ENCODE peak calls at places on chromosomes 3 and 15, in six cellular contexts. Y, B, E, T, R and X are unnamed samples. For H3K4me1, the result is how much of the 10 kb centered on the place peaks cover.

GRCh38 chr15:90419202-90419601 is 31.2 kb downstream of the IQGAP1 start:
- DNase-seq in R (no peak), T (no peak), E (no peak), B (no peak), Y (no peak), X (no peak)

GRCh38 chr15:79101866-79102581 is 11.4 kb upstream of the RASGRF1 start:
- DNase-seq in Y (no peak), B (peak), T (no peak), E (no peak), R (no peak), X (no peak)

GRCh38 chr3:10375296-10376053 is 54.6 kb upstream of the SEC13 start:
- DNase-seq in Y (no peak), T (no peak), R (no peak), E (no peak), B (no peak), X (no peak)

GRCh38 chr3:120147072-120147871 is 53.0 kb upstream of the GSK3B start:
- DNase-seq in E (no peak), B (no peak), T (peak), Y (no peak), R (peak), X (no peak)

GRCh38 chr3:127734754-127735473 is 62.2 kb downstream of the ABTB1 start:
- DNase-seq in T (no peak), Y (peak), R (peak), E (no peak), B (no peak), X (peak)

GRCh38 chr15:23686466-23687142 is 501 bp downstream of the NDN start:
- DNase-seq in R (peak), T (no peak), E (no peak), Y (no peak), B (no peak), X (no peak)

GRCh38 chr3:43923101-43923979 is 232.6 kb downstream of the ABHD5 start:
- DNase-seq in E (no peak), B (no peak), Y (no peak), T (no peak), R (no peak), X (no peak)

GRCh38 chr15:55824857-55825613 is 82.1 kb upstream of the PRTG start:
- DNase-seq in B (no peak), T (peak), E (no peak), Y (no peak), R (no peak), X (no peak)

GRCh38 chr3:188134079-188134478 is 19.9 kb upstream of the LPP start:
- DNase-seq in R (no peak), T (no peak), E (no peak), B (no peak), Y (no peak), X (no peak)

GRCh38 chr3:135117977-135118376 is 322.9 kb downstream of the EPHB1 start:
- DNase-seq in T (no peak), R (no peak), Y (no peak), B (no peak), E (no peak), X (no peak)

GRCh38 chr3:194134757-194135515 is 1.0 kb upstream of the HES1 start:
- DNase-seq in B (peak), R (peak), E (peak), T (peak), Y (peak), X (peak)

GRCh38 chr3:33117461-33117860 is 3.6 kb downstream of the CRTAP start:
- DNase-seq in E (no peak), Y (no peak), R (no peak), B (no peak), T (no peak), X (no peak)

GRCh38 chr15:42955518-42955917 is 34.9 kb upstream of the TTBK2 start:
- DNase-seq in Y (no peak), R (no peak), T (no peak), B (no peak), E (no peak), X (no peak)

GRCh38 chr3:149542375-149543312 is 68.1 kb downstream of the TM4SF4 start:
- DNase-seq in B (no peak), Y (no peak), R (peak), E (no peak), T (peak), X (no peak)

GRCh38 chr15:52858388-52859176 is 68.4 kb upstream of the ONECUT1 start:
- DNase-seq in E (no peak), R (no peak), B (no peak), Y (no peak), T (no peak), X (no peak)

GRCh38 chr3:53045107-53045783 is 628 bp downstream of the SFMBT1 start:
- DNase-seq in Y (peak), B (peak), T (peak), E (peak), R (peak), X (peak)

GRCh38 chr3:99895706-99896441 is 78.2 kb downstream of the CMSS1 start:
- DNase-seq in R (peak), T (peak), Y (no peak), B (no peak), E (no peak), X (no peak)

GRCh38 chr3:99900248-99900647 is 82.6 kb downstream of the CMSS1 start:
- DNase-seq in Y (no peak), R (no peak), T (no peak), B (no peak), E (no peak), X (no peak)

GRCh38 chr3:99895106-99895705 is 77.5 kb downstream of the CMSS1 start:
- DNase-seq in T (no peak), Y (no peak), R (no peak), E (no peak), B (no peak), X (no peak)

GRCh38 chr3:99899603-99900002 is 81.9 kb downstream of the CMSS1 start:
- DNase-seq in R (no peak), T (no peak), Y (no peak), E (no peak), B (no peak), X (no peak)

GRCh38 chr3:99896482-99896881 is 78.8 kb downstream of the CMSS1 start:
- DNase-seq in E (no peak), B (no peak), T (no peak), Y (no peak), R (no peak), X (no peak)
- H3K4me1 ChIP-seq in E (under half), B (under half), T (under half), Y (under half), R (under half), X (under half)

DNA sequence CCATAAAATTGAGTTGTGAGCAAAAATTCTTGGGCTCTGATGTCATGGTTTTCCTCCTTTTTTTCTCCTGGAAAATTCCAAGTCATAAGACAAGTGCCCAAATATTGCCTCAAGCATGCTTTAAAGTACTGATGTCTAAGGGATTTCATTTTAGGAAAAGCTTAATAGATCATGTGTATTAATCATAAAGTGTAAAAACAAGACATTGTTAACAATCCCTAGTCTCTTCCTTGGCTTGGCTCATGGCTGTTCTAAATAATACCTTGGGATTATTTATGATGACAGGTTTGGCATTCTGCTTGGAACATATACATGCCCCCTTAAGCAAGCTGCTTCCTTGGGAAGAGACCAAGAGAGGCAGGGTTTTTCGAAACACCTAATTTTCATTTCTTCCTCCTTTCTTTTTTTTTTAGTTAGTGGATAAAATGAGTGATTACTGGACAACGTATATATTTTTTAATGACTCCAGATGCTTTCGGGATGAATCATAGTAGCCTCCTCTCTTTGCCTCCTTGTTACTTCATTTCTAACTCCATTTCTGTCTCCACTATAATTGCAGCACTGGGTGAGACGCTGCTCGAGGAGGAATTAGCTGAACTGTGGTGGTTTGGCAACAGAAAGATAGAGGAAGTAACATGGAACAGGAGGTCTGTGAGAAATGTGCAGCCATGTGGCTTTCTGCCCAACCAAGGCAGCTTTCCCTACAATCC is 104.9 kb downstream of the TPRG1 start:
- DNase-seq in Y (no peak), E (no peak), T (no peak), B (no peak), R (peak), X (no peak)
- TF ChIP-seq POLR2A in Y (no peak), E (no peak), T (no peak), B (no peak), R (no peak), X (no peak)

DNA sequence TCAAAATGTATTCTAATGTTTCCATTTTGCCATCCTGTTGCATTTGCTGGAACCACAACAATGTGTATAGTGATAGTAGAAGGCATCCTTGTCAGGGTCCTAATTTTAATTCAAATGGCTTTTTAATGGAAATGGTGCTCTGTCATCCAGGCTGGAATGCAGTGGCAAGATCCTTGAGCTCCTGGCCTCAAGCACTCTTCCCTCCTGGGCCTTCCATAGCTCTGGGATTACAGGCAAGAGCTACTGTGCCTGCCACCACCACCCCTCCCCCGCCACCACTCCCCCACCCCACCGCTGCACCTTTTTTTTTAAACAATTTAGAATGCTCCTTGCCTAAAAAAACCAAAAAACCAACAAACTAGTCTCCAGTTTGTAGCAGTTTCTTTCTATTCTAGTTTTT is 15.2 kb upstream of the IQCF6 start:
- DNase-seq in B (no peak), E (no peak), T (no peak), R (no peak), Y (no peak), X (no peak)
- H3K4me1 ChIP-seq in B (under half), E (under half), T (under half), R (under half), Y (under half), X (under half)

DNA sequence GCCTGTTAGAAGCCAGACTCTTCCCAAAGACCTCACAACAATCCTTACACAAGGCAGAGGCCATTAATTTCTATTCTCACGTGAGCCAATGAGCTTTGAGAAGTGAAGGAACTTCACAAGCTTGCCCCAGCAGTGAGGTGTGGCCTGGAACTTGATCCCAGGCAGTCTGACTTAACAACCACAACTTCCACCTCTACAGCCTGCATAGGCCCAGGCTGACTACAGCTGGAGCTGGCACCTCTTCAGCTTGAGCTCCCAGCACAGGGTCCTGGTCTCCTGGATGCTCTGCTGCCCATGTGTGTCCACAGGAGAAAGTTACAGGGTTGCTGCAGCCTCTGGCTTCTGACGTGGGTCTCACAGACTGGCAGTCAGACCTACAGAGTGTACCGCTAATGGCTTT is 111.0 kb downstream of the ERC2 start:
- DNase-seq in E (no peak), B (no peak), Y (no peak), T (no peak), R (no peak), X (no peak)
- TF ChIP-seq POLR2A in E (no peak), B (no peak), Y (no peak), T (no peak), R (no peak), X (no peak)

DNA sequence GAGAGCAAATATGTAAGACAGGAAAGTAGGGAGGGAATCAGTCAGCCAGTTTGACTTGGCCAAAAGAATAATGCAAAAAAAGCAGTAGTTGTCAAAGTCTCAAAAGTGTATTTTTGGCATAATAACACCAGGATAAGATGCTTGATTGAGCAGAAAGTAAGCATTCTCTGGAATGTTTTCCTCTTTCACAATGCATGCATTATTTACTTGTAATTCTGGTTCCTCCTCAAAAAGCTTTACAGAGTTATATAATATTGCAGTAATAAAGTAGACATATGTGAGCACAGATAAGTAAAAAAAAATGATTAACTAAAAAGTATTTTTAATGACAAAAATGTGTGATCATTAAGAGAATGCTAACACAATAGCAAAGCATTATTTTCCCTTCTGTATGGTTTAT is 285.9 kb upstream of the BCHE start:
- DNase-seq in T (no peak), Y (no peak), E (no peak), B (no peak), R (no peak), X (no peak)
- H3K4me1 ChIP-seq in T (under half), Y (under half), E (under half), B (under half), R (under half), X (under half)

GRCh38 chr15:70797464-70797863 is 34.1 kb upstream of the UACA start:
- DNase-seq in Y (no peak), R (no peak), E (no peak), B (no peak), T (no peak), X (no peak)

GRCh38 chr15:70793694-70794093 is 30.3 kb upstream of the UACA start:
- DNase-seq in R (no peak), B (no peak), Y (no peak), E (no peak), T (no peak), X (peak)

GRCh38 chr15:70796516-70797310 is 33.4 kb upstream of the UACA start:
- DNase-seq in Y (no peak), E (no peak), B (no peak), R (no peak), T (no peak), X (no peak)

GRCh38 chr15:70794596-70795310 is 31.4 kb upstream of the UACA start:
- DNase-seq in E (no peak), R (no peak), Y (no peak), T (no peak), B (no peak), X (no peak)

DNA sequence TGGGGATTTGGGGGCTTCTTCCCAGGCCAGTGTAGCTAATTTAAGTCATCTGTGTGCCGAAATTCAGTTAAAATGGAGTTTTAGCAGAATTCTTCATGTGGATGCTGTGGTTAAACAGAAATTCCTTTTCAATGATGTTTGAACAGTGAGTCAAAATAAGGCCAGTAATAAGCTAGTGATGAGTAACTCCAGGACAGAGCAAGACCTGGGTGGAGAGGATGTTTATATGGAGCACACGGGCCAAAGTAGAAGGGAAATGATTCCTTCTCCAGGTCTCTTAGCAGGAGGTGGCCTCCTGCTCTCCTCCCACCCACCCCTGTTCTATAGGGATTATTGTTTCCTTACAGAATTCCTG is 31.9 kb upstream of the UACA start:
- DNase-seq in E (no peak), B (no peak), R (no peak), T (peak), Y (no peak), X (no peak)
- TF ChIP-seq POLR2A in E (no peak), B (no peak), R (no peak), T (no peak), Y (no peak), X (no peak)